ENCODE peak calls at places on chromosomes 16 and 17, in eight cellular contexts. A is pancreas, Q is fibroblast of pulmonary artery, X is sigmoid colon, Y is Peyer's patch, E is mucosa of descending colon, K is GM06990, Z is HFF-Myc. B is an unnamed sample.

GRCh38 chr16:11390573-11391495 is 45.6 kb downstream of the RMI2 start:
- DNase-seq in K (no peak), A (no peak), Q (no peak), E (no peak), Y (no peak), X (peak; percentile 41), Z (no peak), B (no peak)

GRCh38 chr17:55273579-55274370 is 9.0 kb downstream of the HLF start:
- DNase-seq in Y (peak; percentile 54), E (no peak), A (peak; percentile 88), Z (no peak), Q (no peak), K (no peak), X (peak; percentile 93), B (no peak)

GRCh38 chr17:49582789-49583188 is 7.1 kb downstream of the NXPH3 start:
- DNase-seq in Y (no peak), X (no peak), A (no peak), Z (no peak), Q (no peak), K (no peak), E (no peak), B (no peak)

GRCh38 chr16:17206712-17207111 is 264.0 kb downstream of the XYLT1 start:
- DNase-seq in E (no peak), A (no peak), Q (no peak), X (no peak), K (no peak), Y (no peak), Z (no peak), B (no peak)

GRCh38 chr16:13848795-13849194 is 71.2 kb upstream of the ERCC4 start:
- DNase-seq in K (no peak), Q (no peak), X (no peak), Y (no peak), A (no peak), E (no peak), Z (no peak), B (no peak)

GRCh38 chr17:47305302-47305923 is 18.3 kb upstream of the EFCAB13 start:
- DNase-seq in A (no peak), Y (no peak), Q (peak; percentile 96), K (no peak), Z (peak; percentile 87), E (no peak), X (no peak), B (no peak)

GRCh38 chr16:12639044-12639443 is 164.6 kb downstream of the CPPED1 start:
- DNase-seq in X (no peak), Z (peak; percentile 17), E (no peak), A (no peak), K (no peak), Y (no peak), Q (peak; percentile 31), B (no peak)

GRCh38 chr16:72455743-72456659 is 284.0 kb upstream of the PMFBP1 start:
- DNase-seq in Q (no peak), K (no peak), X (no peak), Y (no peak), E (peak; percentile 32), A (no peak), Z (no peak), B (no peak)

GRCh38 chr17:11296994-11297393 is 56.0 kb downstream of the SHISA6 start:
- DNase-seq in Z (no peak), E (no peak), A (no peak), Q (no peak), X (no peak), K (no peak), Y (no peak), B (peak; percentile 23)

GRCh38 chr17:14144513-14144912 is 75.2 kb downstream of the COX10 start:
- DNase-seq in A (no peak), K (no peak), Y (no peak), Z (no peak), X (no peak), Q (no peak), E (no peak), B (no peak)

GRCh38 chr17:21286066-21286770 is 1.7 kb downstream of the MAP2K3 start:
- DNase-seq in Y (peak; percentile 93), A (peak; percentile 89), X (peak; percentile 98), Z (peak; percentile 86), K (no peak), E (peak; percentile 93), Q (peak; percentile 99), B (peak; percentile 34)

GRCh38 chr16:80210787-80211186 is 330.0 kb upstream of the DYNLRB2 start:
- DNase-seq in A (no peak), K (no peak), X (no peak), E (no peak), Z (no peak), Q (no peak), Y (no peak), B (no peak)

GRCh38 chr16:88783391-88784073 is 1.5 kb downstream of the PIEZO1 start:
- DNase-seq in X (peak; percentile 83), E (peak; percentile 61), Z (no peak), K (no peak), A (no peak), Y (peak; percentile 73), Q (no peak), B (peak; percentile 50)

GRCh38 chr17:5027299-5027698 is 7.9 kb downstream of the SLC52A1 start:
- DNase-seq in X (no peak), Y (no peak), A (no peak), Z (no peak), Q (no peak), K (no peak), E (no peak), B (no peak)

GRCh38 chr17:13355054-13355453 is 246.7 kb downstream of the HS3ST3A1 start:
- DNase-seq in X (no peak), K (no peak), Y (no peak), Q (no peak), Z (no peak), A (no peak), E (no peak), B (no peak)

GRCh38 chr17:72515291-72516065 is 394.7 kb downstream of the SOX9 start:
- DNase-seq in K (peak; percentile 62), Q (peak; percentile 69), E (no peak), Y (no peak), Z (no peak), A (no peak), X (no peak), B (peak; percentile 86)
- TF ChIP-seq CTCF in K (peak; percentile 31), Q (peak; percentile 15), E (no peak), Y (no peak), Z (no peak), A (no peak), X (no peak), B (no peak)

GRCh38 chr17:2173005-2173404 is 118.1 kb downstream of the HIC1 start:
- DNase-seq in E (no peak), Q (peak; percentile 48), Z (no peak), Y (no peak), A (no peak), X (peak; percentile 72), K (no peak), B (no peak)

GRCh38 chr17:2174048-2174447 is 119.1 kb downstream of the HIC1 start:
- DNase-seq in A (no peak), K (no peak), Z (no peak), E (no peak), X (peak; percentile 41), Y (no peak), Q (peak; percentile 63), B (no peak)

GRCh38 chr17:2175294-2175628 is 120.4 kb downstream of the HIC1 start:
- DNase-seq in K (no peak), Z (no peak), A (no peak), Y (no peak), E (no peak), X (no peak), Q (no peak), B (no peak)

GRCh38 chr17:2176484-2177175 is 121.7 kb downstream of the HIC1 start:
- DNase-seq in Y (no peak), X (peak; percentile 59), K (no peak), E (no peak), Q (no peak), A (no peak), Z (no peak), B (no peak)

GRCh38 chr17:2174471-2175293 is 119.8 kb downstream of the HIC1 start:
- DNase-seq in Y (peak; percentile 54), E (peak; percentile 69), Z (no peak), A (peak; percentile 79), K (no peak), X (peak; percentile 87), Q (peak; percentile 99), B (no peak)
- TF ChIP-seq CTCF in Y (no peak), E (no peak), Z (no peak), A (no peak), K (no peak), X (no peak), Q (peak; percentile 24), B (no peak)

GRCh38 chr16:30650369-30651123 is at the start of gene PRR14:
- DNase-seq in Y (peak; percentile 100), E (peak; percentile 100), X (peak; percentile 100), K (peak; percentile 97), Q (peak; percentile 100), Z (peak; percentile 97), A (peak; percentile 100), B (peak; percentile 100)

GRCh38 chr16:30649725-30650368 is 913 bp upstream of the PRR14 start:
- DNase-seq in K (no peak), Q (no peak), Z (no peak), Y (no peak), E (peak; percentile 81), X (no peak), A (peak; percentile 80), B (no peak)

GRCh38 chr16:30652005-30652296 is 1.2 kb downstream of the PRR14 start:
- DNase-seq in E (no peak), X (no peak), Z (no peak), K (no peak), Q (no peak), A (no peak), Y (no peak), B (no peak)

GRCh38 chr16:30652718-30653117 is 2.0 kb downstream of the PRR14 start:
- DNase-seq in Z (no peak), A (peak; percentile 68), Y (no peak), Q (no peak), X (no peak), E (no peak), K (no peak), B (no peak)

DNA sequence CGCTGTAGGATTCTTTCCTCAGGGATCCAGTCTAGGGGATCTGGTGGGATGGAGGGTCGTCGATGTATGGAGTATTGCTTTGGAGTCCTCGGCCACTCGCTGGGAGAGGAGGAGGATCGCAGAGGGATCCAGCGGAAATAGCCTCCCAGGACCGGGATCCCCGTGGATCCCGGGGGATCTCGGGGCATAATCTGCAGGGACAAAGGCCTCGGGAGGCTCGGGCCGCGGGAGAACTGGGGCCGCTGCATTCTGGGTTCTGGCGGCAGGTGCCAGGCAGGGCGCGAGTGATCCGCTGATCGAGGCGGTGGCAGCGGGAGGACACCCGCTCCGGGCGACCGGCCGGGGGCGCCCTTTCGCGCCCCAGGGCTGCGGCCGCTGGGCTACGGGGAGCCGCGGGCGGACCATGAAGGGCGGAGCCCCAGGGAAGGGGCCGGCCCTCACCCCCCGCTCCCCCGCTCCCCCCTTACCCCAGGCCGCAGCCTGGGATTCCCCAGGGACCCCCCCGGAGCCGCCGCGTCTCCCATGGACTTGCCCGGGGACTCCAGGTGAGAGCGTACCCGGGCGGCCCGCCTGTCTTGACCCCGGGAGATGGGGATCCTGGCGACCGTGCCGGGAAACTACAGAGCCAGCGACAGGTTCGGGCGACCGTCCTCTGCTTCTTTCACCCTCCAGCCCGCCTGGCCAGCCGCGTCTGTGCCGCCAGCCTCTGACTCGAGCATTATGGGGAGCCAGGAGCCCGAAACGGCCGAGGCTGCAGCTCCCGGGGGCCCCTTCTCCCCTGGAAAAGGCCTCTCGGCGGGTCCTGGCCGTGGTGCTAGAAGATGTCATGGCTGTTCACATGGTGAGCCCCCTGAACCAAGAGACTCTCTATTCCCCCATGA is 604 bp downstream of the PRR14 start:
- DNase-seq in Z (no peak), E (peak; percentile 85), Y (peak; percentile 83), X (peak; percentile 85), A (peak; percentile 90), K (peak; percentile 88), Q (peak; percentile 68), B (peak; percentile 91)
- TF ChIP-seq CTCF in Z (peak; percentile 48), E (peak; percentile 79), Y (peak; percentile 82), X (peak; percentile 7), A (peak; percentile 29), K (peak; percentile 60), Q (peak; percentile 24), B (peak; percentile 79)

GRCh38 chr16:56673916-56674315 is 4.3 kb downstream of the MT1H start:
- DNase-seq in A (no peak), E (no peak), Z (no peak), K (no peak), Q (peak; percentile 42), Y (no peak), X (no peak), B (peak; percentile 17)
- TF ChIP-seq CTCF in A (peak; percentile 18), E (peak; percentile 17), Z (peak; percentile 66), K (peak; percentile 62), Q (peak; percentile 65), Y (peak; percentile 43), X (no peak), B (peak; percentile 34)

B was measured in GM12865.